ENCODE peak calls at places on chromosomes 2 and 18, in ten cellular contexts. N is K562, I is GM12891, P is prostate gland, T is transverse colon, D is spleen, Y is HepG2, L is GM23338, S is HCT116, X is stomach. C is an unnamed sample.

GRCh38 chr18:77403969-77404535 is 154.4 kb downstream of the GALR1 start:
- DNase-seq in N (no peak), I (no peak), P (no peak), T (no peak), D (no peak), Y (no peak), L (no peak), S (no peak), X (no peak), C (no peak)

GRCh38 chr2:196980498-196980897 is 54.0 kb upstream of the PGAP1 start:
- DNase-seq in N (no peak), I (no peak), P (no peak), T (no peak), D (no peak), Y (no peak), L (no peak), S (no peak), X (no peak), C (no peak)

GRCh38 chr2:12587729-12588522 is 128.8 kb upstream of the TRIB2 start:
- DNase-seq in N (no peak), I (no peak), P (no peak), T (peak), D (no peak), Y (no peak), L (no peak), S (no peak), X (no peak), C (no peak)

GRCh38 chr2:71923887-71924533 is 223.7 kb downstream of the CYP26B1 start:
- DNase-seq in N (peak), I (peak), P (peak), T (peak), D (no peak), Y (peak), L (peak), S (peak), X (peak), C (no peak)

GRCh38 chr2:175730025-175730424 is 272.0 kb downstream of the LNPK start:
- DNase-seq in N (no peak), I (no peak), P (no peak), T (no peak), D (no peak), Y (peak), L (no peak), S (no peak), X (no peak), C (no peak)

GRCh38 chr2:162123806-162124758 is 28.0 kb downstream of the GCG start:
- DNase-seq in N (peak), I (no peak), P (peak), T (no peak), D (no peak), Y (peak), L (peak), S (peak), X (no peak), C (no peak)

GRCh38 chr2:239279508-239280295 is 121.1 kb downstream of the HDAC4 start:
- DNase-seq in N (no peak), I (no peak), P (no peak), T (peak), D (peak), Y (no peak), L (no peak), S (no peak), X (peak), C (no peak)

GRCh38 chr2:71884303-71885042 is 263.2 kb downstream of the CYP26B1 start:
- DNase-seq in N (no peak), I (no peak), P (no peak), T (no peak), D (no peak), Y (no peak), L (no peak), S (no peak), X (no peak), C (no peak)

GRCh38 chr2:28442328-28442727 is 49.7 kb downstream of the FOSL2 start:
- DNase-seq in N (no peak), I (no peak), P (no peak), T (no peak), D (no peak), Y (no peak), L (no peak), S (no peak), X (no peak), C (no peak)

GRCh38 chr2:150477347-150477746 is 10.1 kb downstream of the RND3 start:
- DNase-seq in N (no peak), I (no peak), P (no peak), T (peak), D (no peak), Y (no peak), L (no peak), S (no peak), X (no peak), C (no peak)

GRCh38 chr2:41068740-41069139 is 616.9 kb upstream of the SLC8A1 start:
- DNase-seq in N (no peak), I (no peak), P (no peak), T (no peak), D (no peak), Y (no peak), L (no peak), S (no peak), X (no peak), C (no peak)

GRCh38 chr2:147394179-147394790 is 450.5 kb upstream of the ACVR2A start:
- DNase-seq in N (no peak), I (no peak), P (no peak), T (no peak), D (no peak), Y (no peak), L (no peak), S (no peak), X (no peak), C (no peak)

GRCh38 chr2:45814951-45815621 is 163.6 kb downstream of the PRKCE start:
- DNase-seq in N (no peak), I (no peak), P (no peak), T (no peak), D (no peak), Y (no peak), L (no peak), S (no peak), X (no peak), C (no peak)

GRCh38 chr2:32008811-32009478 is 1.9 kb downstream of the MEMO1 start:
- DNase-seq in N (no peak), I (no peak), P (peak), T (peak), D (peak), Y (peak), L (peak), S (no peak), X (no peak), C (no peak)

GRCh38 chr2:200471324-200471848 is 38.5 kb downstream of the KCTD18 start:
- DNase-seq in N (no peak), I (peak), P (no peak), T (peak), D (no peak), Y (peak), L (peak), S (peak), X (no peak), C (peak)

GRCh38 chr2:172330060-172330671 is 97.2 kb upstream of the ITGA6 start:
- DNase-seq in N (no peak), I (no peak), P (no peak), T (peak), D (no peak), Y (peak), L (no peak), S (no peak), X (no peak), C (no peak)

GRCh38 chr2:55888941-55889340 is 34.6 kb downstream of the EFEMP1 start:
- DNase-seq in N (no peak), I (no peak), P (no peak), T (no peak), D (no peak), Y (no peak), L (no peak), S (no peak), X (no peak), C (no peak)

GRCh38 chr2:67701011-67701410 is 303.9 kb downstream of the ETAA1 start:
- DNase-seq in N (no peak), I (no peak), P (no peak), T (no peak), D (no peak), Y (no peak), L (no peak), S (no peak), X (no peak), C (no peak)

DNA sequence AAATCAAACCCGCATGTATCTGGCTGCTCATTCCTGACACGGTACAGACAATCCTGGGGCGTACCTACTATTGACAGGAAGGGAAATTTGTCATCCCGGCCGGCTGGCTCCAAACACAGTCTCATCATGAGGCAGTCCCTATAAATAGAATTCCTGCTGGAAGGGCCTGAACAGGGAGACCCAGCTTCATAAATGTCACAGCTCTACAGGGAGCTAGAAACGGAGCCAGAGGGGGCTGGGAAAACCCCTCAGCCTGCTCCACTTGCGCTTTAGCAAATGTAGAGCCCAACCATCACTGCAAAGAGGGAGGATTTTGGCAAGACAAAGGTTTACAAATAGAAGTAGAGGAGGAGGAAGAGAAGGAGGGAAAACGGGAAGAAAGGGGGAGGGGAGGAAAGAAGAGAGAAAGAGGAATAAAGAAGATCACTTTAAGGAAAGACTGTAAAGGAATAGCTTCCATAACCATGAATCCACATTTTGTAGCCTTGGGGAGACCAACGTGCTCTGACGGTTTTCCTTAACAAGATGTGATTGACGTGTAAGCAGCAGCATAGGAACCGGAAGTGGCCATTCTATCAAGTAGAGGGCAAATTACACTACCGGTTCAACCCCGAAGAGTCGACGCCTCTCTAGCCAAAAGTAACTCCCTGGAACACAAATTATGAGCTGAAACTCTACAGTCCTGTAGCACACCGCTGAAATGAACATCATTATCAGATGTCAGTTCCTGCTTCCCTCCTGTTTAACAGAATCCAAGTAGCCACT is 56.8 kb upstream of the TTN start:
- DNase-seq in N (no peak), I (no peak), P (no peak), T (no peak), D (no peak), Y (no peak), L (peak), S (no peak), X (no peak), C (no peak)
- TF ChIP-seq POLR2AphosphoS5 in N (no peak), I (no peak), P (no peak), T (no peak), D (no peak), Y (no peak), L (no peak), S (no peak), X (no peak), C (no peak)

GRCh38 chr2:133413863-133414262 is 154.4 kb downstream of the NCKAP5 start:
- DNase-seq in N (no peak), I (no peak), P (no peak), T (no peak), D (no peak), Y (no peak), L (no peak), S (no peak), X (no peak), C (no peak)
- TF ChIP-seq POLR2AphosphoS5 in N (no peak), I (no peak), P (no peak), T (no peak), D (no peak), Y (no peak), L (no peak), S (no peak), X (no peak), C (no peak)

DNA sequence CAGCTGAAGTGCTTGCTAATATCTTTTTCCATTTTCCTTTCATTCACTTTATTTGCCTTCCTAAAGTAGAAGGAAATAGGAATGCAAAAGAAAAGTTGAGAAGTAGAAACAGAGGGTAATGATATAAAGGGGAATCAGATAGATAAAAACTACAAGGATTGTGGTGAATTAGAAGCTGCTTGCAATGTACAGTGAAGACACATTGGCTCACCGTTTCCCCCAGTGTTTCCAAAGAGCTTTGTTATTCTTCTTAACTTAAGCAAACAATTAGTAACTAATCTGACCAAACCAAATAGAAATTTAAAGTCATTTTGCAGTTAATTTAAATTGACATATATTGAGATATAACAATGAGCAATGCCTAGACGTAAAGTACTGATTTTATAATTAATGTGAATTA is 63.4 kb downstream of the RELCH start:
- DNase-seq in N (no peak), I (no peak), P (no peak), T (no peak), D (no peak), Y (no peak), L (no peak), S (no peak), X (no peak), C (no peak)
- TF ChIP-seq POLR2AphosphoS5 in N (no peak), I (no peak), P (no peak), T (no peak), D (no peak), Y (no peak), L (no peak), S (no peak), X (no peak), C (no peak)

GRCh38 chr2:9110893-9111569 is 95.6 kb upstream of the ASAP2 start:
- DNase-seq in N (peak), I (no peak), P (no peak), T (no peak), D (no peak), Y (no peak), L (peak), S (no peak), X (no peak), C (no peak)

GRCh38 chr2:9113916-9114315 is 92.7 kb upstream of the ASAP2 start:
- DNase-seq in N (no peak), I (no peak), P (no peak), T (no peak), D (no peak), Y (no peak), L (peak), S (no peak), X (no peak), C (no peak)

GRCh38 chr2:9113262-9113661 is 93.3 kb upstream of the ASAP2 start:
- DNase-seq in N (no peak), I (no peak), P (no peak), T (no peak), D (peak), Y (no peak), L (no peak), S (no peak), X (no peak), C (no peak)

GRCh38 chr2:9110346-9110884 is 96.2 kb upstream of the ASAP2 start:
- DNase-seq in N (no peak), I (no peak), P (no peak), T (no peak), D (no peak), Y (no peak), L (peak), S (no peak), X (no peak), C (no peak)

DNA sequence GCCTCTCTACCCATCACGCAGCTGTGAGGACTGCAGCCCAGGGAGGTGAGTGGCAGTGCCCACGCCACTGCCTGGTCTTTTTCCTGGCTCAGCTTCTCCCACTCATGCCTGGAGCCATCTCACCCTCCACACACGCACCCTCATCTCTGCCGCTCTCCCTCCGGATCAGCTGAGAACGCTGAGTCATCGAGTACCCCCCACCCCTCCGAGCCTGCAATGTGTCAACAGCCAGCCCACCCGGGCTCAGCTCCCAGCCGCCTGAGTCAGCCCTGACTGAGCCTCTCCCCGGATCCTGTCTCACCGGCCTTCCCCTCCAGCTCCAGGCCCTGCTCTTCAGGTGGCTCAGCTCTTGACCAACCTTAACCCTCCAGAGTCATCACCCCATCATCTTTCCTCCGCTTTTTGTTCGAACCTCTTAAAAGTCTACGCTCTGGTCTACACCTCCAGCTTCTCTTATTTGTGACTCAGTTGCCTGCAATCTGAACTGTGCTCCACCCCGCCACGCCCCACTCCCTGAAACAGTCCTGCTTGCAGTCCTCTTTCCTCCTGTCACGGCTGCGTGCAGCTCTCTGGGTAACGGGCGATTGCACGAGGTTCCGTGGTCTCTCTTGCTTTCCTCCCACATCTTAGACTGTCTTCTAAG is 94.4 kb upstream of the ASAP2 start:
- DNase-seq in N (peak), I (no peak), P (no peak), T (no peak), D (no peak), Y (no peak), L (no peak), S (peak), X (peak), C (no peak)
- TF ChIP-seq POLR2AphosphoS5 in N (no peak), I (no peak), P (no peak), T (no peak), D (no peak), Y (no peak), L (no peak), S (peak), X (no peak), C (no peak)

GRCh38 chr18:32911660-32912284 is 138.9 kb upstream of the KLHL14 start:
- DNase-seq in N (no peak), I (no peak), P (no peak), T (no peak), D (no peak), Y (no peak), L (no peak), S (no peak), X (no peak), C (no peak)
- TF ChIP-seq POLR2AphosphoS5 in N (no peak), I (no peak), P (no peak), T (no peak), D (no peak), Y (no peak), L (no peak), S (no peak), X (no peak), C (no peak)

GRCh38 chr18:71902482-71902881 is 641.7 kb downstream of the CBLN2 start:
- DNase-seq in N (no peak), I (no peak), P (no peak), T (no peak), D (no peak), Y (no peak), L (no peak), S (no peak), X (no peak), C (no peak)
- TF ChIP-seq POLR2AphosphoS5 in N (no peak), I (no peak), P (no peak), T (no peak), D (no peak), Y (no peak), L (no peak), S (no peak), X (no peak), C (no peak)

GRCh38 chr2:105378276-105378840 is 20.5 kb downstream of the FHL2 start:
- DNase-seq in N (no peak), I (no peak), P (no peak), T (no peak), D (no peak), Y (no peak), L (no peak), S (no peak), X (no peak), C (no peak)

GRCh38 chr2:105377871-105378270 is 21.0 kb downstream of the FHL2 start:
- DNase-seq in N (no peak), I (no peak), P (no peak), T (no peak), D (no peak), Y (no peak), L (no peak), S (no peak), X (no peak), C (no peak)

GRCh38 chr2:105376010-105376409 is 22.8 kb downstream of the FHL2 start:
- DNase-seq in N (no peak), I (no peak), P (peak), T (no peak), D (no peak), Y (no peak), L (no peak), S (no peak), X (peak), C (no peak)

GRCh38 chr2:105375001-105375561 is 23.8 kb downstream of the FHL2 start:
- DNase-seq in N (no peak), I (no peak), P (no peak), T (no peak), D (no peak), Y (no peak), L (no peak), S (no peak), X (no peak), C (no peak)

GRCh38 chr2:105376789-105377231 is 22.0 kb downstream of the FHL2 start:
- DNase-seq in N (no peak), I (no peak), P (no peak), T (no peak), D (no peak), Y (no peak), L (no peak), S (no peak), X (no peak), C (no peak)
- TF ChIP-seq POLR2AphosphoS5 in N (no peak), I (no peak), P (no peak), T (no peak), D (no peak), Y (no peak), L (no peak), S (no peak), X (no peak), C (no peak)